ENCODE peak calls at places on chromosomes 1 and 21, in ten cellular contexts. One of them, this sample, is unnamed.

GRCh38 chr1:170303034-170303433 is 157.3 kb downstream of the NTMT2 start:
- DNase-seq in astrocyte: no peak
- DNase-seq in body of pancreas: no peak
- DNase-seq in Panc1: no peak
- DNase-seq in endothelial cell of umbilical vein: no peak
- DNase-seq in endothelial cell: no peak
- DNase-seq in fibroblast of lung: no peak
- DNase-seq in brain microvascular endothelial cell: no peak
- DNase-seq in mammary epithelial cell: no peak
- DNase-seq in BJ: no peak
- DNase-seq in this sample: no peak

GRCh38 chr1:116755681-116756080 is 1.5 kb downstream of the CD2 start:
- DNase-seq in astrocyte: no peak
- DNase-seq in body of pancreas: no peak
- DNase-seq in Panc1: no peak
- DNase-seq in endothelial cell of umbilical vein: no peak
- DNase-seq in endothelial cell: no peak
- DNase-seq in fibroblast of lung: no peak
- DNase-seq in brain microvascular endothelial cell: no peak
- DNase-seq in mammary epithelial cell: no peak
- DNase-seq in BJ: no peak
- DNase-seq in this sample: no peak

GRCh38 chr1:39104158-39105060 is 78.3 kb downstream of the NDUFS5 start:
- DNase-seq in astrocyte: no peak
- DNase-seq in body of pancreas: peak
- DNase-seq in Panc1: no peak
- DNase-seq in endothelial cell of umbilical vein: peak
- DNase-seq in endothelial cell: peak
- DNase-seq in fibroblast of lung: peak
- DNase-seq in brain microvascular endothelial cell: no peak
- DNase-seq in mammary epithelial cell: peak
- DNase-seq in BJ: no peak
- DNase-seq in this sample: peak

GRCh38 chr1:12202190-12202497 is 27.7 kb upstream of the VPS13D start:
- DNase-seq in astrocyte: no peak
- DNase-seq in body of pancreas: no peak
- DNase-seq in Panc1: no peak
- DNase-seq in endothelial cell of umbilical vein: no peak
- DNase-seq in endothelial cell: no peak
- DNase-seq in fibroblast of lung: no peak
- DNase-seq in brain microvascular endothelial cell: no peak
- DNase-seq in mammary epithelial cell: no peak
- DNase-seq in BJ: no peak
- DNase-seq in this sample: no peak

GRCh38 chr1:163035791-163036249 is 33.3 kb upstream of the RGS4 start:
- DNase-seq in astrocyte: peak
- DNase-seq in body of pancreas: no peak
- DNase-seq in Panc1: no peak
- DNase-seq in endothelial cell of umbilical vein: peak
- DNase-seq in endothelial cell: no peak
- DNase-seq in fibroblast of lung: peak
- DNase-seq in brain microvascular endothelial cell: peak
- DNase-seq in mammary epithelial cell: peak
- DNase-seq in BJ: peak
- DNase-seq in this sample: peak

GRCh38 chr1:70420320-70420719 is 9.3 kb downstream of the CTH start:
- DNase-seq in astrocyte: no peak
- DNase-seq in body of pancreas: no peak
- DNase-seq in Panc1: no peak
- DNase-seq in endothelial cell of umbilical vein: no peak
- DNase-seq in endothelial cell: no peak
- DNase-seq in fibroblast of lung: no peak
- DNase-seq in brain microvascular endothelial cell: no peak
- DNase-seq in mammary epithelial cell: no peak
- DNase-seq in BJ: no peak
- DNase-seq in this sample: no peak

GRCh38 chr1:156583821-156584622 is 4.5 kb downstream of the TTC24 start:
- DNase-seq in astrocyte: peak
- DNase-seq in body of pancreas: peak
- DNase-seq in Panc1: no peak
- DNase-seq in endothelial cell of umbilical vein: peak
- DNase-seq in endothelial cell: peak
- DNase-seq in fibroblast of lung: peak
- DNase-seq in brain microvascular endothelial cell: peak
- DNase-seq in mammary epithelial cell: peak
- DNase-seq in BJ: no peak
- DNase-seq in this sample: peak

GRCh38 chr1:67308136-67308535 is 463 bp downstream of the IL12RB2 start:
- DNase-seq in astrocyte: no peak
- DNase-seq in body of pancreas: no peak
- DNase-seq in Panc1: no peak
- DNase-seq in endothelial cell of umbilical vein: no peak
- DNase-seq in endothelial cell: no peak
- DNase-seq in fibroblast of lung: no peak
- DNase-seq in brain microvascular endothelial cell: no peak
- DNase-seq in mammary epithelial cell: no peak
- DNase-seq in BJ: no peak
- DNase-seq in this sample: no peak

GRCh38 chr21:43269461-43269860 is 100.7 kb downstream of the CRYAA start:
- DNase-seq in astrocyte: no peak
- DNase-seq in body of pancreas: no peak
- DNase-seq in Panc1: no peak
- DNase-seq in endothelial cell of umbilical vein: no peak
- DNase-seq in endothelial cell: peak
- DNase-seq in fibroblast of lung: no peak
- DNase-seq in brain microvascular endothelial cell: no peak
- DNase-seq in mammary epithelial cell: no peak
- DNase-seq in BJ: no peak
- DNase-seq in this sample: no peak

GRCh38 chr21:39511102-39511501 is 59.3 kb downstream of the SH3BGR start:
- DNase-seq in astrocyte: no peak
- DNase-seq in body of pancreas: no peak
- DNase-seq in Panc1: no peak
- DNase-seq in endothelial cell of umbilical vein: no peak
- DNase-seq in endothelial cell: no peak
- DNase-seq in fibroblast of lung: no peak
- DNase-seq in brain microvascular endothelial cell: no peak
- DNase-seq in mammary epithelial cell: no peak
- DNase-seq in BJ: no peak
- DNase-seq in this sample: no peak

GRCh38 chr1:35958558-35958957 is 27.7 kb downstream of the AGO3 start:
- DNase-seq in astrocyte: peak
- DNase-seq in body of pancreas: no peak
- DNase-seq in Panc1: no peak
- DNase-seq in endothelial cell of umbilical vein: no peak
- DNase-seq in endothelial cell: no peak
- DNase-seq in fibroblast of lung: no peak
- DNase-seq in brain microvascular endothelial cell: no peak
- DNase-seq in mammary epithelial cell: no peak
- DNase-seq in BJ: no peak
- DNase-seq in this sample: no peak

GRCh38 chr1:2093636-2094035 is 43.4 kb downstream of the PRKCZ start:
- DNase-seq in astrocyte: no peak
- DNase-seq in body of pancreas: no peak
- DNase-seq in Panc1: no peak
- DNase-seq in endothelial cell of umbilical vein: no peak
- DNase-seq in endothelial cell: no peak
- DNase-seq in fibroblast of lung: no peak
- DNase-seq in brain microvascular endothelial cell: no peak
- DNase-seq in mammary epithelial cell: no peak
- DNase-seq in BJ: no peak
- DNase-seq in this sample: no peak

GRCh38 chr1:111747282-111747734 is 8.1 kb upstream of the INKA2 start:
- DNase-seq in astrocyte: peak
- DNase-seq in body of pancreas: peak
- DNase-seq in Panc1: no peak
- DNase-seq in endothelial cell of umbilical vein: peak
- DNase-seq in endothelial cell: peak
- DNase-seq in fibroblast of lung: peak
- DNase-seq in brain microvascular endothelial cell: peak
- DNase-seq in mammary epithelial cell: peak
- DNase-seq in BJ: no peak
- DNase-seq in this sample: peak

DNA sequence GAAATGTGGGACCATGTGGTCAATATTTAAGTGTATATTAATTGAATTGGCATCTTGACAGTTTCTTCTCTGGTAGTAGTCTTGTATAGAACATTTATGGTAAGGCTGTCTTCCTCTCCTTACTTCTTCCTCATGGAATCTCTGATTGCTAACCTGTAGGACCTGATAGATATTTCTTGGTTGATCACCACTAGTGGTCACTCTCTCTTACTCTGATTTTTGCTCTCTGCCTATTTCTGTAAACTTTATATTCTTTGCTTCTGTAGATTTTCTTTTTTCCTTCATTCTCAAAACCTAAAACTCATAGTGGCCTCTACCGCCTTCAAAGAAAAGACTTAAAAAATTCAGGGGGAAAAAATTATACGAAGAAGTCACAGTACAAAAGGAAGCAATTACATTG is 21.2 kb downstream of the MAST2 start:
- DNase-seq in astrocyte: no peak
- DNase-seq in body of pancreas: no peak
- DNase-seq in Panc1: no peak
- DNase-seq in endothelial cell of umbilical vein: no peak
- DNase-seq in endothelial cell: no peak
- DNase-seq in fibroblast of lung: no peak
- DNase-seq in brain microvascular endothelial cell: no peak
- DNase-seq in mammary epithelial cell: no peak
- DNase-seq in BJ: no peak
- DNase-seq in this sample: no peak
- TF ChIP-seq CTCF in astrocyte: no peak
- TF ChIP-seq CTCF in body of pancreas: no peak
- TF ChIP-seq CTCF in Panc1: peak
- TF ChIP-seq CTCF in endothelial cell of umbilical vein: no peak
- TF ChIP-seq CTCF in endothelial cell: no peak
- TF ChIP-seq CTCF in fibroblast of lung: no peak
- TF ChIP-seq CTCF in brain microvascular endothelial cell: no peak
- TF ChIP-seq CTCF in mammary epithelial cell: no peak
- TF ChIP-seq CTCF in BJ: no peak
- TF ChIP-seq CTCF in this sample: no peak

GRCh38 chr1:5423109-5423508 is 569.1 kb downstream of the NPHP4 start:
- DNase-seq in astrocyte: no peak
- DNase-seq in body of pancreas: no peak
- DNase-seq in Panc1: no peak
- DNase-seq in endothelial cell of umbilical vein: no peak
- DNase-seq in endothelial cell: no peak
- DNase-seq in fibroblast of lung: no peak
- DNase-seq in brain microvascular endothelial cell: no peak
- DNase-seq in mammary epithelial cell: no peak
- DNase-seq in BJ: no peak
- DNase-seq in this sample: no peak
- TF ChIP-seq CTCF in astrocyte: no peak
- TF ChIP-seq CTCF in body of pancreas: no peak
- TF ChIP-seq CTCF in Panc1: no peak
- TF ChIP-seq CTCF in endothelial cell of umbilical vein: no peak
- TF ChIP-seq CTCF in endothelial cell: no peak
- TF ChIP-seq CTCF in fibroblast of lung: no peak
- TF ChIP-seq CTCF in brain microvascular endothelial cell: no peak
- TF ChIP-seq CTCF in mammary epithelial cell: no peak
- TF ChIP-seq CTCF in BJ: no peak
- TF ChIP-seq CTCF in this sample: no peak

GRCh38 chr1:151716771-151717631 is at the start of gene CELF3:
- DNase-seq in astrocyte: peak
- DNase-seq in body of pancreas: no peak
- DNase-seq in Panc1: no peak
- DNase-seq in endothelial cell of umbilical vein: no peak
- DNase-seq in endothelial cell: peak
- DNase-seq in fibroblast of lung: peak
- DNase-seq in brain microvascular endothelial cell: no peak
- DNase-seq in mammary epithelial cell: no peak
- DNase-seq in BJ: no peak
- DNase-seq in this sample: peak

GRCh38 chr1:151713874-151714273 is 2.7 kb downstream of the CELF3 start:
- DNase-seq in astrocyte: no peak
- DNase-seq in body of pancreas: no peak
- DNase-seq in Panc1: no peak
- DNase-seq in endothelial cell of umbilical vein: no peak
- DNase-seq in endothelial cell: no peak
- DNase-seq in fibroblast of lung: no peak
- DNase-seq in brain microvascular endothelial cell: no peak
- DNase-seq in mammary epithelial cell: peak
- DNase-seq in BJ: no peak
- DNase-seq in this sample: no peak

GRCh38 chr1:151714820-151715725 is 1.5 kb downstream of the CELF3 start:
- DNase-seq in astrocyte: no peak
- DNase-seq in body of pancreas: no peak
- DNase-seq in Panc1: no peak
- DNase-seq in endothelial cell of umbilical vein: no peak
- DNase-seq in endothelial cell: no peak
- DNase-seq in fibroblast of lung: no peak
- DNase-seq in brain microvascular endothelial cell: no peak
- DNase-seq in mammary epithelial cell: no peak
- DNase-seq in BJ: no peak
- DNase-seq in this sample: no peak

GRCh38 chr1:151716405-151716762 is 219 bp downstream of the CELF3 start:
- DNase-seq in astrocyte: no peak
- DNase-seq in body of pancreas: no peak
- DNase-seq in Panc1: no peak
- DNase-seq in endothelial cell of umbilical vein: no peak
- DNase-seq in endothelial cell: no peak
- DNase-seq in fibroblast of lung: no peak
- DNase-seq in brain microvascular endothelial cell: no peak
- DNase-seq in mammary epithelial cell: no peak
- DNase-seq in BJ: no peak
- DNase-seq in this sample: no peak

DNA sequence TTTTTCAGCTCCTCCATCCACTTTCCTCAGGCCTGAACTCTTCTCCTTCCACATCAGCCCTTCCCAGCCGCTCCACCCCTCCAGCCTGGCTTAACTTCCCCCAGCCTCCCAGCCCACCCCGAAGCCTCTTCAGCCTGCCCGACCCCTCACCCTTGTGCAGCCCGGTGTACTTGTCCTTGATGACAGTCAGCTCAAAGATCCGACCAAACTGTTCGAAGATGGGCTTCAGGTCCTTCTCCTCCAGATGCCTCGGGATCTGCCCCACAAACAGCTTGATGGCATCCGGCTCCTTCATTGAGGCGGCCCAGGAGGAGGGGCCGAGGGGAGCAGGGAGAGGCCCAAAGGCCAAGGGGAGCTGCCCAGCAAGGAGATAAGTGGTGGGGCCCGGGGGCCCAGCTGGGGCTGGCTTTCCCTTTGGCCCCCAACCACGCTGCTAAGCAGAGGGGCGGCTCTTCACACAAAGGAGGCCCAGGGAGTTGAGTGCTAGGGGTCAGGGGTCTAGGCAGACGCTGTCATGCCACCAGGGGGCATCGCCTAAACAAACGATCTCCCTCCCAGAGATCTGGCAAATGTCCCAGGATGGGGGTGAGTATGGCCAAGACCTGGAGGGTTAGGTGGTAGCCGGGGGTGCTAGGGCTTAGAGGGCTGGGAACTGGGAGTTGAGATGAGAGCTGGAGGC is 738 bp downstream of the CELF3 start:
- DNase-seq in astrocyte: no peak
- DNase-seq in body of pancreas: no peak
- DNase-seq in Panc1: no peak
- DNase-seq in endothelial cell of umbilical vein: no peak
- DNase-seq in endothelial cell: peak
- DNase-seq in fibroblast of lung: no peak
- DNase-seq in brain microvascular endothelial cell: no peak
- DNase-seq in mammary epithelial cell: no peak
- DNase-seq in BJ: no peak
- DNase-seq in this sample: peak
- TF ChIP-seq CTCF in astrocyte: no peak
- TF ChIP-seq CTCF in body of pancreas: no peak
- TF ChIP-seq CTCF in Panc1: no peak
- TF ChIP-seq CTCF in endothelial cell of umbilical vein: no peak
- TF ChIP-seq CTCF in endothelial cell: peak
- TF ChIP-seq CTCF in fibroblast of lung: no peak
- TF ChIP-seq CTCF in brain microvascular endothelial cell: peak
- TF ChIP-seq CTCF in mammary epithelial cell: no peak
- TF ChIP-seq CTCF in BJ: no peak
- TF ChIP-seq CTCF in this sample: peak

GRCh38 chr21:45542242-45542666 is at the start of gene SLC19A1:
- DNase-seq in astrocyte: no peak
- DNase-seq in body of pancreas: peak
- DNase-seq in Panc1: no peak
- DNase-seq in endothelial cell of umbilical vein: peak
- DNase-seq in endothelial cell: peak
- DNase-seq in fibroblast of lung: peak
- DNase-seq in brain microvascular endothelial cell: no peak
- DNase-seq in mammary epithelial cell: peak
- DNase-seq in BJ: no peak
- DNase-seq in this sample: peak
- TF ChIP-seq CTCF in astrocyte: no peak
- TF ChIP-seq CTCF in body of pancreas: peak
- TF ChIP-seq CTCF in Panc1: no peak
- TF ChIP-seq CTCF in endothelial cell of umbilical vein: peak
- TF ChIP-seq CTCF in endothelial cell: no peak
- TF ChIP-seq CTCF in fibroblast of lung: peak
- TF ChIP-seq CTCF in brain microvascular endothelial cell: peak
- TF ChIP-seq CTCF in mammary epithelial cell: peak
- TF ChIP-seq CTCF in BJ: peak
- TF ChIP-seq CTCF in this sample: peak

This sample was measured in glutamatergic neuron.